ENCODE peak calls at places on chromosomes 7 and 10, in four cellular contexts. One of them, this sample, is unnamed.

GRCh38 chr7:43290978-43291377 is 178.5 kb downstream of the HECW1 start:
- DNase-seq in testis: no peak
- DNase-seq in HL-60: no peak
- DNase-seq in ovary: no peak
- DNase-seq in this sample: no peak

GRCh38 chr10:21912583-21912982 is 90.9 kb downstream of the DNAJC1 start:
- DNase-seq in testis: no peak
- DNase-seq in HL-60: no peak
- DNase-seq in ovary: no peak
- DNase-seq in this sample: no peak

GRCh38 chr7:54538122-54538521 is 4.1 kb upstream of the VSTM2A start:
- DNase-seq in testis: no peak
- DNase-seq in HL-60: no peak
- DNase-seq in ovary: no peak
- DNase-seq in this sample: no peak

GRCh38 chr10:132209130-132209529 is 22.4 kb downstream of the DPYSL4 start:
- DNase-seq in testis: no peak
- DNase-seq in HL-60: no peak
- DNase-seq in ovary: no peak
- DNase-seq in this sample: no peak

GRCh38 chr7:53315986-53316385 is 280.6 kb downstream of the POM121L12 start:
- DNase-seq in testis: peak
- DNase-seq in HL-60: no peak
- DNase-seq in ovary: no peak
- DNase-seq in this sample: peak

GRCh38 chr10:110527731-110528171 is 30.0 kb downstream of the DUSP5 start:
- DNase-seq in testis: no peak
- DNase-seq in HL-60: no peak
- DNase-seq in ovary: no peak
- DNase-seq in this sample: no peak

GRCh38 chr7:77239471-77239870 is 39.9 kb upstream of the FGL2 start:
- DNase-seq in testis: no peak
- DNase-seq in HL-60: peak
- DNase-seq in ovary: no peak
- DNase-seq in this sample: no peak

GRCh38 chr7:45978010-45978681 is 57.1 kb upstream of the IGFBP3 start:
- DNase-seq in testis: no peak
- DNase-seq in HL-60: peak
- DNase-seq in ovary: no peak
- DNase-seq in this sample: peak

GRCh38 chr10:26861326-26861998 is 704 bp upstream of the ABI1 start:
- DNase-seq in testis: no peak
- DNase-seq in HL-60: no peak
- DNase-seq in ovary: no peak
- DNase-seq in this sample: no peak

GRCh38 chr7:26492816-26493215 is 201.2 kb downstream of the SNX10 start:
- DNase-seq in testis: no peak
- DNase-seq in HL-60: no peak
- DNase-seq in ovary: no peak
- DNase-seq in this sample: no peak

GRCh38 chr7:122137291-122138077 is 6.6 kb downstream of the AASS start:
- DNase-seq in testis: no peak
- DNase-seq in HL-60: no peak
- DNase-seq in ovary: no peak
- DNase-seq in this sample: no peak

GRCh38 chr7:117682681-117683385 is 190.4 kb downstream of the CTTNBP2 start:
- DNase-seq in testis: no peak
- DNase-seq in HL-60: no peak
- DNase-seq in ovary: no peak
- DNase-seq in this sample: no peak

GRCh38 chr10:72226418-72227027 is 10.4 kb upstream of the ASCC1 start:
- DNase-seq in testis: no peak
- DNase-seq in HL-60: no peak
- DNase-seq in ovary: peak
- DNase-seq in this sample: no peak

GRCh38 chr10:37801557-37801956 is 55.9 kb downstream of the ZNF248 start:
- DNase-seq in testis: no peak
- DNase-seq in HL-60: no peak
- DNase-seq in ovary: no peak
- DNase-seq in this sample: no peak

GRCh38 chr10:121774813-121775212 is 153.0 kb downstream of the ATE1 start:
- DNase-seq in testis: no peak
- DNase-seq in HL-60: no peak
- DNase-seq in ovary: no peak
- DNase-seq in this sample: peak

GRCh38 chr10:80206277-80206655 is 929 bp upstream of the ANXA11 start:
- DNase-seq in testis: no peak
- DNase-seq in HL-60: no peak
- DNase-seq in ovary: no peak
- DNase-seq in this sample: no peak
- H3K4me3 ChIP-seq in testis: no peak
- H3K4me3 ChIP-seq in HL-60: no peak
- H3K4me3 ChIP-seq in ovary: no peak
- H3K4me3 ChIP-seq in this sample: no peak

GRCh38 chr7:19144661-19145428 is at the start of gene FERD3L:
- DNase-seq in testis: no peak
- DNase-seq in HL-60: no peak
- DNase-seq in ovary: no peak
- DNase-seq in this sample: no peak

GRCh38 chr7:19139706-19140327 is 5.4 kb downstream of the FERD3L start:
- DNase-seq in testis: no peak
- DNase-seq in HL-60: no peak
- DNase-seq in ovary: no peak
- DNase-seq in this sample: no peak

GRCh38 chr7:19146699-19147098 is 1.5 kb upstream of the FERD3L start:
- DNase-seq in testis: no peak
- DNase-seq in HL-60: no peak
- DNase-seq in ovary: no peak
- DNase-seq in this sample: peak

GRCh38 chr7:19145429-19146201 is 394 bp upstream of the FERD3L start:
- DNase-seq in testis: no peak
- DNase-seq in HL-60: no peak
- DNase-seq in ovary: no peak
- DNase-seq in this sample: no peak

GRCh38 chr7:19143930-19144574 is 1.2 kb downstream of the FERD3L start:
- DNase-seq in testis: no peak
- DNase-seq in HL-60: no peak
- DNase-seq in ovary: no peak
- DNase-seq in this sample: no peak
- H3K4me3 ChIP-seq in testis: peak
- H3K4me3 ChIP-seq in HL-60: no peak
- H3K4me3 ChIP-seq in ovary: no peak
- H3K4me3 ChIP-seq in this sample: peak

GRCh38 chr10:100744980-100745881 is at the start of gene PAX2:
- DNase-seq in testis: no peak
- DNase-seq in HL-60: no peak
- DNase-seq in ovary: no peak
- DNase-seq in this sample: no peak

GRCh38 chr10:100745882-100746412 is 565 bp downstream of the PAX2 start:
- DNase-seq in testis: no peak
- DNase-seq in HL-60: no peak
- DNase-seq in ovary: no peak
- DNase-seq in this sample: no peak

GRCh38 chr10:100742936-100743335 is 2.4 kb upstream of the PAX2 start:
- DNase-seq in testis: no peak
- DNase-seq in HL-60: no peak
- DNase-seq in ovary: no peak
- DNase-seq in this sample: no peak

GRCh38 chr10:100743626-100744135 is 1.7 kb upstream of the PAX2 start:
- DNase-seq in testis: peak
- DNase-seq in HL-60: peak
- DNase-seq in ovary: no peak
- DNase-seq in this sample: no peak

GRCh38 chr10:100744136-100744979 is 1.0 kb upstream of the PAX2 start:
- DNase-seq in testis: no peak
- DNase-seq in HL-60: no peak
- DNase-seq in ovary: no peak
- DNase-seq in this sample: no peak
- H3K4me3 ChIP-seq in testis: no peak
- H3K4me3 ChIP-seq in HL-60: no peak
- H3K4me3 ChIP-seq in ovary: no peak
- H3K4me3 ChIP-seq in this sample: no peak

DNA sequence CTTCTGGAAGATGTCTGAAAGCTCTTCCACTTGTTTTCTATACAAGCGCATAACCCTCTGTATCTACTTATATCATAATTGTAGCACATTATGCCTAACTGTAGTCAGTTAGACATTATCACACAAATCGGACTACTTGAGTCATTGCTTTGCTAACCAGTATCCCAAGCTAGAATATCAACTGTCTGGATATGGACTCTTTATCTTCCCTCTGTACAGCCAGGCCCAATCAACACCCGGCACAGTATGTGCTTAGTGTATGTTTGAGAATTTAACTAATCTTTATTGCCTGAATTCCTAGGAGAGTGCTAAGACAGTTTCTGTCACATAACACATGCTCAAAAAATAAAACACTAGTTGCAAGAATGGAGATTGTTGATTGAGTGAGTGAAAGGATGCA is 211.2 kb downstream of the ARL4A start:
- DNase-seq in testis: no peak
- DNase-seq in HL-60: no peak
- DNase-seq in ovary: no peak
- DNase-seq in this sample: no peak
- H3K4me3 ChIP-seq in testis: no peak
- H3K4me3 ChIP-seq in HL-60: no peak
- H3K4me3 ChIP-seq in ovary: no peak
- H3K4me3 ChIP-seq in this sample: no peak

GRCh38 chr7:75638607-75639070 is 100.1 kb downstream of the HIP1 start:
- DNase-seq in testis: peak
- DNase-seq in HL-60: no peak
- DNase-seq in ovary: peak
- DNase-seq in this sample: no peak
- H3K4me3 ChIP-seq in testis: peak
- H3K4me3 ChIP-seq in HL-60: peak
- H3K4me3 ChIP-seq in ovary: peak
- H3K4me3 ChIP-seq in this sample: peak

DNA sequence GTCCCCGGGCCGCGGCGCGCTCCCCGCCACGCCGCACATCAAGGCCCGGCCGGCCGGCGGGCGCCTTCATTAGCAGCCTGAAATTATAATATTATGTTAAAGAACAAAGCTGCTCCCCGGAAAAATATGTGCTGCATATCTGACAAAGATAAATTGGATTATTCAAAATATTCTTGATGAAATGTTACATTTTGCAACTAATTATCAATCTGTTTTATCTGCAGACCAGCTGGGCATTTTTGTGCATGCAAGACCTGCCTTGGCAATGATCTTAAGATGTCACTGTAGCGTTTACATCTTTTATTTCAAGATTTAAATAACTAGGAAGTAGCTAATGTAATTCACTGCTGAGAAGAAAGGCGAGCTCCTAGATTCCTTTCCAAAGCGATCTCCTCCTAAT is 160.9 kb upstream of the MKI67 start:
- DNase-seq in testis: no peak
- DNase-seq in HL-60: no peak
- DNase-seq in ovary: no peak
- DNase-seq in this sample: no peak
- H3K4me3 ChIP-seq in testis: no peak
- H3K4me3 ChIP-seq in HL-60: no peak
- H3K4me3 ChIP-seq in ovary: no peak
- H3K4me3 ChIP-seq in this sample: no peak

DNA sequence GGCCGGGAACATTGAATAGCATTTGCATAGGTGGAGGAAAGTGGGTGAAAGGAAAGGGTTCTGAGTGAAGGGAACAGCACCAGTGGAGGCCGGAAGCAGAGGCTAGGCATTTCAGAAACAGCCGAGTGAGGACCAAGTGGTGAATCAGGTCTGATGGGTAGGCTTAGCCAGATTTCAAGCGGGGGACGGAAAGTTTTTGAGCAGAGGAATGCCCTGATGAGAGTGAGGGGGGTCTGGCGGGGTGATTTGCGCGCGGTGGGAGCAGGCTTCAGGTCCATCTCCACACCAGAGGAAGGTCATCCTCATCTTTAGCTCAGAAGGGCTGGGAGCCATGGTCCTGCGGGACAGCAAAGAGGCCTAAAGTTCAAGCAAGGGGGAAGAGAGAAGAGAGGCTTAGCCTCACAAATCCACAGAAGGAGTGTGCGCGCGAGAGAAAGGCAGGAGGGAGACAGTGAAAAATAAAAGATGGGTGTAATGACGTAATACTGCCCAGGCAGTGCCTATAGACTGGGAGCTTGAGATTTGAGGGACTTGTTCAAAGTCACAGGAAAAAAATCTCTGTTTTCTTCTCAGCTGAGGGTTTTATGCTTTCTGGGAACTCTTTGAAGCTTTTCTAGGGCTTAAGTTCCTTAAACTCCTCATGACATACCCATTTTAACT is 1.0 kb upstream of the DENND2A start:
- DNase-seq in testis: no peak
- DNase-seq in HL-60: no peak
- DNase-seq in ovary: peak
- DNase-seq in this sample: no peak
- H3K4me3 ChIP-seq in testis: peak
- H3K4me3 ChIP-seq in HL-60: no peak
- H3K4me3 ChIP-seq in ovary: peak
- H3K4me3 ChIP-seq in this sample: peak

GRCh38 chr7:71784781-71785180 is 627.4 kb downstream of the CALN1 start:
- DNase-seq in testis: no peak
- DNase-seq in HL-60: no peak
- DNase-seq in ovary: no peak
- DNase-seq in this sample: no peak

GRCh38 chr7:71784180-71784579 is 628.0 kb downstream of the CALN1 start:
- DNase-seq in testis: no peak
- DNase-seq in HL-60: no peak
- DNase-seq in ovary: no peak
- DNase-seq in this sample: no peak

GRCh38 chr7:71783779-71784178 is 628.4 kb downstream of the CALN1 start:
- DNase-seq in testis: no peak
- DNase-seq in HL-60: no peak
- DNase-seq in ovary: no peak
- DNase-seq in this sample: no peak

GRCh38 chr7:71785216-71785615 is 626.9 kb downstream of the CALN1 start:
- DNase-seq in testis: no peak
- DNase-seq in HL-60: no peak
- DNase-seq in ovary: no peak
- DNase-seq in this sample: no peak

DNA sequence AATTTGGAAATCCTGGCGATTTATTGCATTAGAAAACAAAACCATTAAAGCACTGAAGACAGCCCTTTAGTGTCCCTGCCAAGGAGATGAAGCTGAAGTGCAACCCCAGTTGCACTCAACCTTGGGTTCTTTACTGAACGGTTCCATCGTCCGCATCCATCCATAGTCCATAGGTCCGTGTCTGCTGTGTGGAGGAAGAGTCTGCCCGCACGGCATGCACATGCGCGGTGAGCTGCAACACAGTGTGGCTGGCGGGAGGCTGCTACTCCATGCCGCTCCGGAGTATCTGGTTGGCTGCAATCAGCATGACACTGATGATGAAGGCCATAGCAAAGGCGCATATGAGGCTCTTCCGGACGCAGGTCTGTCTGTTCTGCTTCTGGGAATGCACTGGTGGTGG is 624.6 kb downstream of the CALN1 start:
- DNase-seq in testis: no peak
- DNase-seq in HL-60: no peak
- DNase-seq in ovary: no peak
- DNase-seq in this sample: no peak
- H3K4me3 ChIP-seq in testis: no peak
- H3K4me3 ChIP-seq in HL-60: no peak
- H3K4me3 ChIP-seq in ovary: no peak
- H3K4me3 ChIP-seq in this sample: no peak

This sample was measured in astrocyte of the cerebellum.